ENCODE peak calls at places on chromosome 7, in six cellular contexts. One of them, this sample, is unnamed.

GRCh38 chr7:123327661-123328060 is 127.9 kb upstream of the SLC13A1 start:
- DNase-seq in tibial nerve: no peak
- DNase-seq in prostate gland: no peak
- DNase-seq in body of pancreas: no peak
- DNase-seq in A549: no peak
- DNase-seq in Peyer's patch: no peak
- DNase-seq in this sample: no peak

GRCh38 chr7:11228515-11228914 is 254.8 kb downstream of the PHF14 start:
- DNase-seq in prostate gland: peak; percentile 79
- DNase-seq in body of pancreas: peak; percentile 69
- DNase-seq in tibial nerve: peak; percentile 95
- DNase-seq in Peyer's patch: peak; percentile 38
- DNase-seq in A549: no peak
- DNase-seq in this sample: peak; percentile 67

GRCh38 chr7:24979863-24980694 is at the start of gene OSBPL3:
- DNase-seq in A549: peak; percentile 94
- DNase-seq in tibial nerve: peak; percentile 95
- DNase-seq in body of pancreas: peak; percentile 94
- DNase-seq in Peyer's patch: peak; percentile 95
- DNase-seq in prostate gland: peak; percentile 95
- DNase-seq in this sample: peak; percentile 99

GRCh38 chr7:23232966-23233365 is 13.6 kb upstream of the GPNMB start:
- DNase-seq in Peyer's patch: no peak
- DNase-seq in prostate gland: no peak
- DNase-seq in tibial nerve: no peak
- DNase-seq in A549: no peak
- DNase-seq in body of pancreas: no peak
- DNase-seq in this sample: no peak

GRCh38 chr7:124429923-124430322 is 335.7 kb downstream of the GPR37 start:
- DNase-seq in prostate gland: no peak
- DNase-seq in Peyer's patch: no peak
- DNase-seq in A549: no peak
- DNase-seq in tibial nerve: no peak
- DNase-seq in body of pancreas: no peak
- DNase-seq in this sample: no peak

GRCh38 chr7:40915061-40915460 is 780.3 kb downstream of the SUGCT start:
- DNase-seq in tibial nerve: no peak
- DNase-seq in Peyer's patch: no peak
- DNase-seq in body of pancreas: no peak
- DNase-seq in A549: no peak
- DNase-seq in prostate gland: no peak
- DNase-seq in this sample: no peak

GRCh38 chr7:35519971-35520809 is 174.7 kb downstream of the HERPUD2 start:
- DNase-seq in A549: peak; percentile 71
- DNase-seq in body of pancreas: peak; percentile 76
- DNase-seq in prostate gland: peak; percentile 50
- DNase-seq in Peyer's patch: peak; percentile 26
- DNase-seq in tibial nerve: peak; percentile 93
- DNase-seq in this sample: peak; percentile 56

GRCh38 chr7:31734456-31734855 is 47.4 kb downstream of the PPP1R17 start:
- DNase-seq in prostate gland: no peak
- DNase-seq in Peyer's patch: no peak
- DNase-seq in A549: no peak
- DNase-seq in tibial nerve: no peak
- DNase-seq in body of pancreas: no peak
- DNase-seq in this sample: no peak

GRCh38 chr7:68063171-68063570 is 1066.5 kb downstream of the TYW1 start:
- DNase-seq in body of pancreas: no peak
- DNase-seq in Peyer's patch: no peak
- DNase-seq in A549: peak; percentile 16
- DNase-seq in tibial nerve: no peak
- DNase-seq in prostate gland: no peak
- DNase-seq in this sample: no peak

GRCh38 chr7:45697576-45698136 is 123.5 kb downstream of the ADCY1 start:
- DNase-seq in body of pancreas: no peak
- DNase-seq in tibial nerve: no peak
- DNase-seq in Peyer's patch: no peak
- DNase-seq in prostate gland: no peak
- DNase-seq in A549: no peak
- DNase-seq in this sample: peak; percentile 12

GRCh38 chr7:85396676-85397075 is 209.8 kb upstream of the SEMA3D start:
- DNase-seq in prostate gland: no peak
- DNase-seq in tibial nerve: no peak
- DNase-seq in Peyer's patch: no peak
- DNase-seq in A549: no peak
- DNase-seq in body of pancreas: no peak
- DNase-seq in this sample: no peak

GRCh38 chr7:29818308-29818707 is 12.0 kb downstream of the WIPF3 start:
- DNase-seq in body of pancreas: no peak
- DNase-seq in tibial nerve: no peak
- DNase-seq in A549: no peak
- DNase-seq in Peyer's patch: no peak
- DNase-seq in prostate gland: no peak
- DNase-seq in this sample: no peak

GRCh38 chr7:11170160-11170559 is 196.5 kb downstream of the PHF14 start:
- DNase-seq in prostate gland: no peak
- DNase-seq in A549: no peak
- DNase-seq in Peyer's patch: no peak
- DNase-seq in body of pancreas: no peak
- DNase-seq in tibial nerve: no peak
- DNase-seq in this sample: no peak

GRCh38 chr7:155962191-155962967 is 150.1 kb upstream of the SHH start:
- DNase-seq in prostate gland: no peak
- DNase-seq in tibial nerve: no peak
- DNase-seq in Peyer's patch: no peak
- DNase-seq in A549: peak; percentile 52
- DNase-seq in body of pancreas: no peak
- DNase-seq in this sample: peak; percentile 45

GRCh38 chr7:85630904-85631582 is 444.2 kb upstream of the SEMA3D start:
- DNase-seq in A549: peak; percentile 19
- DNase-seq in Peyer's patch: no peak
- DNase-seq in tibial nerve: no peak
- DNase-seq in prostate gland: no peak
- DNase-seq in body of pancreas: no peak
- DNase-seq in this sample: no peak

GRCh38 chr7:81956520-81956919 is 186.7 kb upstream of the HGF start:
- DNase-seq in Peyer's patch: no peak
- DNase-seq in body of pancreas: peak; percentile 16
- DNase-seq in tibial nerve: peak; percentile 20
- DNase-seq in prostate gland: no peak
- DNase-seq in A549: peak; percentile 59
- DNase-seq in this sample: no peak

GRCh38 chr7:25752967-25753791 is 398.8 kb upstream of the NFE2L3 start:
- DNase-seq in A549: no peak
- DNase-seq in prostate gland: no peak
- DNase-seq in Peyer's patch: no peak
- DNase-seq in tibial nerve: peak; percentile 29
- DNase-seq in body of pancreas: no peak
- DNase-seq in this sample: no peak

GRCh38 chr7:116955801-116956514 is 2.7 kb downstream of the ST7 start:
- DNase-seq in body of pancreas: peak; percentile 30
- DNase-seq in tibial nerve: peak; percentile 14
- DNase-seq in A549: no peak
- DNase-seq in prostate gland: peak; percentile 8
- DNase-seq in Peyer's patch: no peak
- DNase-seq in this sample: no peak

GRCh38 chr7:69615696-69616095 is 17.4 kb downstream of the AUTS2 start:
- DNase-seq in body of pancreas: no peak
- DNase-seq in prostate gland: no peak
- DNase-seq in tibial nerve: no peak
- DNase-seq in Peyer's patch: no peak
- DNase-seq in A549: no peak
- DNase-seq in this sample: no peak

GRCh38 chr7:27161214-27161720 is 4.1 kb downstream of the HOXA9 start:
- DNase-seq in Peyer's patch: no peak
- DNase-seq in tibial nerve: no peak
- DNase-seq in A549: no peak
- DNase-seq in body of pancreas: peak; percentile 53
- DNase-seq in prostate gland: no peak
- DNase-seq in this sample: no peak

GRCh38 chr7:74023037-74023436 is 4.9 kb upstream of the ELN start:
- DNase-seq in A549: peak; percentile 56
- DNase-seq in body of pancreas: peak; percentile 49
- DNase-seq in tibial nerve: peak; percentile 76
- DNase-seq in prostate gland: no peak
- DNase-seq in Peyer's patch: no peak
- DNase-seq in this sample: no peak

GRCh38 chr7:103989200-103989784 is at the start of gene RELN:
- DNase-seq in Peyer's patch: no peak
- DNase-seq in body of pancreas: no peak
- DNase-seq in A549: peak; percentile 29
- DNase-seq in prostate gland: no peak
- DNase-seq in tibial nerve: no peak
- DNase-seq in this sample: no peak

GRCh38 chr7:150737265-150738055 is at the start of gene GIMAP5:
- DNase-seq in A549: no peak
- DNase-seq in tibial nerve: no peak
- DNase-seq in Peyer's patch: peak; percentile 51
- DNase-seq in body of pancreas: no peak
- DNase-seq in prostate gland: no peak
- DNase-seq in this sample: no peak

GRCh38 chr7:85000973-85001372 is 185.9 kb downstream of the SEMA3D start:
- DNase-seq in A549: no peak
- DNase-seq in tibial nerve: no peak
- DNase-seq in prostate gland: no peak
- DNase-seq in body of pancreas: no peak
- DNase-seq in Peyer's patch: no peak
- DNase-seq in this sample: no peak

GRCh38 chr7:89023146-89023545 is 227.6 kb upstream of the TEX47 start:
- DNase-seq in prostate gland: no peak
- DNase-seq in Peyer's patch: no peak
- DNase-seq in body of pancreas: no peak
- DNase-seq in tibial nerve: no peak
- DNase-seq in A549: no peak
- DNase-seq in this sample: no peak

GRCh38 chr7:22256702-22257101 is 100.3 kb downstream of the RAPGEF5 start:
- DNase-seq in Peyer's patch: no peak
- DNase-seq in body of pancreas: no peak
- DNase-seq in prostate gland: no peak
- DNase-seq in A549: no peak
- DNase-seq in tibial nerve: no peak
- DNase-seq in this sample: no peak

GRCh38 chr7:73437091-73437490 is 3.5 kb downstream of the FZD9 start:
- DNase-seq in tibial nerve: no peak
- DNase-seq in prostate gland: no peak
- DNase-seq in body of pancreas: no peak
- DNase-seq in Peyer's patch: no peak
- DNase-seq in A549: no peak
- DNase-seq in this sample: no peak

GRCh38 chr7:100765250-100765649 is 31.9 kb downstream of the ZAN start:
- DNase-seq in A549: no peak
- DNase-seq in Peyer's patch: no peak
- DNase-seq in body of pancreas: no peak
- DNase-seq in prostate gland: no peak
- DNase-seq in tibial nerve: no peak
- DNase-seq in this sample: no peak

GRCh38 chr7:100768784-100769183 is 35.4 kb downstream of the ZAN start:
- DNase-seq in A549: no peak
- DNase-seq in prostate gland: no peak
- DNase-seq in body of pancreas: no peak
- DNase-seq in tibial nerve: no peak
- DNase-seq in Peyer's patch: no peak
- DNase-seq in this sample: no peak

GRCh38 chr7:100763556-100764140 is 30.3 kb downstream of the ZAN start:
- DNase-seq in A549: no peak
- DNase-seq in tibial nerve: no peak
- DNase-seq in Peyer's patch: no peak
- DNase-seq in body of pancreas: no peak
- DNase-seq in prostate gland: no peak
- DNase-seq in this sample: no peak

GRCh38 chr7:100759357-100760171 is 26.2 kb downstream of the ZAN start:
- DNase-seq in tibial nerve: no peak
- DNase-seq in prostate gland: no peak
- DNase-seq in body of pancreas: no peak
- DNase-seq in Peyer's patch: no peak
- DNase-seq in A549: no peak
- DNase-seq in this sample: no peak

GRCh38 chr7:100764841-100765240 is 31.4 kb downstream of the ZAN start:
- DNase-seq in Peyer's patch: no peak
- DNase-seq in body of pancreas: no peak
- DNase-seq in tibial nerve: no peak
- DNase-seq in A549: no peak
- DNase-seq in prostate gland: no peak
- DNase-seq in this sample: no peak
- TF ChIP-seq POLR2A in Peyer's patch: no peak
- TF ChIP-seq POLR2A in body of pancreas: no peak
- TF ChIP-seq POLR2A in tibial nerve: no peak
- TF ChIP-seq POLR2A in A549: no peak
- TF ChIP-seq POLR2A in prostate gland: no peak
- TF ChIP-seq POLR2A in this sample: no peak

GRCh38 chr7:1459930-1460756 is 873 bp upstream of the MICALL2 start:
- DNase-seq in A549: no peak
- DNase-seq in tibial nerve: peak; percentile 19
- DNase-seq in prostate gland: peak; percentile 33
- DNase-seq in body of pancreas: peak; percentile 40
- DNase-seq in Peyer's patch: no peak
- DNase-seq in this sample: no peak
- H3K4me3 ChIP-seq in A549: peak overlapping the region; percentile 38
- H3K4me3 ChIP-seq in tibial nerve: peak overlapping the region; percentile 30
- H3K4me3 ChIP-seq in prostate gland: peak overlapping the region; percentile 33
- H3K4me3 ChIP-seq in body of pancreas: peak overlapping the region; percentile 54
- H3K4me3 ChIP-seq in Peyer's patch: peak overlapping the region; percentile 65
- H3K4me3 ChIP-seq in this sample: peak overlapping the region; percentile 96

GRCh38 chr7:99142727-99143521 is 984 bp downstream of the SMURF1 start:
- DNase-seq in Peyer's patch: peak; percentile 96
- DNase-seq in A549: peak; percentile 98
- DNase-seq in prostate gland: peak; percentile 95
- DNase-seq in body of pancreas: peak; percentile 97
- DNase-seq in tibial nerve: peak; percentile 99
- DNase-seq in this sample: no peak
- TF ChIP-seq POLR2A in Peyer's patch: no peak
- TF ChIP-seq POLR2A in A549: no peak
- TF ChIP-seq POLR2A in prostate gland: peak; percentile 42
- TF ChIP-seq POLR2A in body of pancreas: peak; percentile 22
- TF ChIP-seq POLR2A in tibial nerve: no peak
- TF ChIP-seq POLR2A in this sample: no peak

GRCh38 chr7:823639-824038 is 8.6 kb upstream of the SUN1 start:
- DNase-seq in prostate gland: no peak
- DNase-seq in A549: no peak
- DNase-seq in Peyer's patch: no peak
- DNase-seq in body of pancreas: peak; percentile 29
- DNase-seq in tibial nerve: no peak
- DNase-seq in this sample: no peak

GRCh38 chr7:824106-824505 is 8.2 kb upstream of the SUN1 start:
- DNase-seq in A549: no peak
- DNase-seq in prostate gland: no peak
- DNase-seq in Peyer's patch: no peak
- DNase-seq in body of pancreas: no peak
- DNase-seq in tibial nerve: no peak
- DNase-seq in this sample: no peak

GRCh38 chr7:825386-825785 is 6.9 kb upstream of the SUN1 start:
- DNase-seq in body of pancreas: no peak
- DNase-seq in tibial nerve: no peak
- DNase-seq in A549: no peak
- DNase-seq in Peyer's patch: no peak
- DNase-seq in prostate gland: no peak
- DNase-seq in this sample: no peak

GRCh38 chr7:826230-826905 is 5.9 kb upstream of the SUN1 start:
- DNase-seq in Peyer's patch: no peak
- DNase-seq in tibial nerve: no peak
- DNase-seq in A549: no peak
- DNase-seq in prostate gland: no peak
- DNase-seq in body of pancreas: no peak
- DNase-seq in this sample: no peak

GRCh38 chr7:824664-825063 is 7.6 kb upstream of the SUN1 start:
- DNase-seq in tibial nerve: no peak
- DNase-seq in body of pancreas: no peak
- DNase-seq in A549: no peak
- DNase-seq in prostate gland: no peak
- DNase-seq in Peyer's patch: no peak
- DNase-seq in this sample: peak; percentile 81
- H3K4me3 ChIP-seq in tibial nerve: no peak overlapping the region
- H3K4me3 ChIP-seq in body of pancreas: no peak overlapping the region
- H3K4me3 ChIP-seq in A549: no peak overlapping the region
- H3K4me3 ChIP-seq in prostate gland: no peak overlapping the region
- H3K4me3 ChIP-seq in Peyer's patch: no peak overlapping the region
- H3K4me3 ChIP-seq in this sample: no peak overlapping the region